ENCODE peak calls at places on chromosomes 12 and 14, in six cellular contexts. One of them, this sample, is unnamed.

GRCh38 chr12:127035011-127035879 is 1231.7 kb upstream of the TMEM132C start:
- DNase-seq in ureter: no peak
- DNase-seq in activated naive CD4-positive, alpha-beta T cell treated with anti-CD3 and anti-CD28 coated beads for 36 hours: no peak
- DNase-seq in progenitor cell of endocrine pancreas: no peak
- DNase-seq in CD8-positive, alpha-beta memory T cell: no peak
- DNase-seq in HuH-7: no peak
- DNase-seq in this sample: no peak

GRCh38 chr14:23524954-23525353 is 26.6 kb downstream of the ZFHX2 start:
- DNase-seq in activated naive CD4-positive, alpha-beta T cell treated with anti-CD3 and anti-CD28 coated beads for 36 hours: no peak
- DNase-seq in CD8-positive, alpha-beta memory T cell: no peak
- DNase-seq in HuH-7: no peak
- DNase-seq in progenitor cell of endocrine pancreas: no peak
- DNase-seq in ureter: no peak
- DNase-seq in this sample: no peak

GRCh38 chr12:68876471-68876870 is 56.5 kb downstream of the CPM start:
- DNase-seq in CD8-positive, alpha-beta memory T cell: no peak
- DNase-seq in progenitor cell of endocrine pancreas: no peak
- DNase-seq in ureter: no peak
- DNase-seq in HuH-7: no peak
- DNase-seq in activated naive CD4-positive, alpha-beta T cell treated with anti-CD3 and anti-CD28 coated beads for 36 hours: no peak
- DNase-seq in this sample: no peak

GRCh38 chr14:62462996-62463395 is 582.3 kb downstream of the KCNH5 start:
- DNase-seq in progenitor cell of endocrine pancreas: no peak
- DNase-seq in HuH-7: no peak
- DNase-seq in ureter: no peak
- DNase-seq in CD8-positive, alpha-beta memory T cell: no peak
- DNase-seq in activated naive CD4-positive, alpha-beta T cell treated with anti-CD3 and anti-CD28 coated beads for 36 hours: no peak
- DNase-seq in this sample: no peak

GRCh38 chr12:80314741-80315140 is 129.3 kb upstream of the PTPRQ start:
- DNase-seq in HuH-7: no peak
- DNase-seq in CD8-positive, alpha-beta memory T cell: no peak
- DNase-seq in activated naive CD4-positive, alpha-beta T cell treated with anti-CD3 and anti-CD28 coated beads for 36 hours: no peak
- DNase-seq in ureter: no peak
- DNase-seq in progenitor cell of endocrine pancreas: no peak
- DNase-seq in this sample: no peak

GRCh38 chr12:123533672-123534643 is at the start of gene RILPL1:
- DNase-seq in CD8-positive, alpha-beta memory T cell: peak
- DNase-seq in activated naive CD4-positive, alpha-beta T cell treated with anti-CD3 and anti-CD28 coated beads for 36 hours: peak
- DNase-seq in HuH-7: peak
- DNase-seq in ureter: peak
- DNase-seq in progenitor cell of endocrine pancreas: peak
- DNase-seq in this sample: peak

GRCh38 chr12:15485466-15485865 is 163.2 kb downstream of the PTPRO start:
- DNase-seq in HuH-7: no peak
- DNase-seq in activated naive CD4-positive, alpha-beta T cell treated with anti-CD3 and anti-CD28 coated beads for 36 hours: no peak
- DNase-seq in CD8-positive, alpha-beta memory T cell: no peak
- DNase-seq in progenitor cell of endocrine pancreas: no peak
- DNase-seq in ureter: no peak
- DNase-seq in this sample: no peak

GRCh38 chr14:103628684-103629502 is at the start of gene KLC1:
- DNase-seq in activated naive CD4-positive, alpha-beta T cell treated with anti-CD3 and anti-CD28 coated beads for 36 hours: peak
- DNase-seq in HuH-7: peak
- DNase-seq in CD8-positive, alpha-beta memory T cell: peak
- DNase-seq in ureter: peak
- DNase-seq in progenitor cell of endocrine pancreas: peak
- DNase-seq in this sample: peak

GRCh38 chr14:50821471-50822464 is 9.2 kb downstream of the NIN start:
- DNase-seq in progenitor cell of endocrine pancreas: no peak
- DNase-seq in activated naive CD4-positive, alpha-beta T cell treated with anti-CD3 and anti-CD28 coated beads for 36 hours: peak
- DNase-seq in CD8-positive, alpha-beta memory T cell: peak
- DNase-seq in ureter: peak
- DNase-seq in HuH-7: no peak
- DNase-seq in this sample: no peak

GRCh38 chr14:104086661-104087461 is 1.4 kb downstream of the ASPG start:
- DNase-seq in ureter: no peak
- DNase-seq in activated naive CD4-positive, alpha-beta T cell treated with anti-CD3 and anti-CD28 coated beads for 36 hours: no peak
- DNase-seq in HuH-7: no peak
- DNase-seq in progenitor cell of endocrine pancreas: no peak
- DNase-seq in CD8-positive, alpha-beta memory T cell: no peak
- DNase-seq in this sample: no peak

GRCh38 chr12:111248981-111249380 is 119.9 kb downstream of the PHETA1 start:
- DNase-seq in HuH-7: no peak
- DNase-seq in activated naive CD4-positive, alpha-beta T cell treated with anti-CD3 and anti-CD28 coated beads for 36 hours: no peak
- DNase-seq in ureter: no peak
- DNase-seq in progenitor cell of endocrine pancreas: no peak
- DNase-seq in CD8-positive, alpha-beta memory T cell: no peak
- DNase-seq in this sample: peak

GRCh38 chr12:76866146-76866545 is 12.7 kb downstream of the CSRP2 start:
- DNase-seq in HuH-7: no peak
- DNase-seq in CD8-positive, alpha-beta memory T cell: no peak
- DNase-seq in activated naive CD4-positive, alpha-beta T cell treated with anti-CD3 and anti-CD28 coated beads for 36 hours: no peak
- DNase-seq in ureter: no peak
- DNase-seq in progenitor cell of endocrine pancreas: no peak
- DNase-seq in this sample: no peak

GRCh38 chr12:111429760-111430417 is 24.2 kb downstream of the SH2B3 start:
- DNase-seq in activated naive CD4-positive, alpha-beta T cell treated with anti-CD3 and anti-CD28 coated beads for 36 hours: peak
- DNase-seq in ureter: no peak
- DNase-seq in progenitor cell of endocrine pancreas: no peak
- DNase-seq in CD8-positive, alpha-beta memory T cell: peak
- DNase-seq in HuH-7: no peak
- DNase-seq in this sample: no peak

GRCh38 chr14:25003537-25003936 is 46.4 kb downstream of the STXBP6 start:
- DNase-seq in progenitor cell of endocrine pancreas: no peak
- DNase-seq in CD8-positive, alpha-beta memory T cell: no peak
- DNase-seq in ureter: no peak
- DNase-seq in HuH-7: no peak
- DNase-seq in activated naive CD4-positive, alpha-beta T cell treated with anti-CD3 and anti-CD28 coated beads for 36 hours: no peak
- DNase-seq in this sample: no peak

GRCh38 chr12:53065975-53066593 is 13.1 kb downstream of the SPRYD3 start:
- DNase-seq in ureter: peak
- DNase-seq in progenitor cell of endocrine pancreas: peak
- DNase-seq in HuH-7: peak
- DNase-seq in activated naive CD4-positive, alpha-beta T cell treated with anti-CD3 and anti-CD28 coated beads for 36 hours: peak
- DNase-seq in CD8-positive, alpha-beta memory T cell: peak
- DNase-seq in this sample: peak

GRCh38 chr14:53108292-53108937 is 44.7 kb downstream of the DDHD1 start:
- DNase-seq in ureter: no peak
- DNase-seq in progenitor cell of endocrine pancreas: no peak
- DNase-seq in HuH-7: no peak
- DNase-seq in activated naive CD4-positive, alpha-beta T cell treated with anti-CD3 and anti-CD28 coated beads for 36 hours: no peak
- DNase-seq in CD8-positive, alpha-beta memory T cell: peak
- DNase-seq in this sample: no peak

GRCh38 chr14:66000771-66001170 is 485.4 kb upstream of the CCDC196 start:
- DNase-seq in CD8-positive, alpha-beta memory T cell: no peak
- DNase-seq in ureter: no peak
- DNase-seq in activated naive CD4-positive, alpha-beta T cell treated with anti-CD3 and anti-CD28 coated beads for 36 hours: no peak
- DNase-seq in HuH-7: no peak
- DNase-seq in progenitor cell of endocrine pancreas: no peak
- DNase-seq in this sample: no peak

GRCh38 chr12:122517877-122518276 is 8.9 kb downstream of the RSRC2 start:
- DNase-seq in CD8-positive, alpha-beta memory T cell: no peak
- DNase-seq in ureter: no peak
- DNase-seq in HuH-7: no peak
- DNase-seq in activated naive CD4-positive, alpha-beta T cell treated with anti-CD3 and anti-CD28 coated beads for 36 hours: no peak
- DNase-seq in progenitor cell of endocrine pancreas: no peak
- DNase-seq in this sample: no peak

GRCh38 chr12:106493531-106493930 is 89.3 kb upstream of the RFX4 start:
- DNase-seq in CD8-positive, alpha-beta memory T cell: no peak
- DNase-seq in HuH-7: peak
- DNase-seq in ureter: no peak
- DNase-seq in progenitor cell of endocrine pancreas: no peak
- DNase-seq in activated naive CD4-positive, alpha-beta T cell treated with anti-CD3 and anti-CD28 coated beads for 36 hours: no peak
- DNase-seq in this sample: no peak